ENCODE peak calls at places on chromosomes 7 and 10, in nine cellular contexts. One of them, this sample, is unnamed.

GRCh38 chr10:28054211-28054888 is 55.5 kb upstream of the ODAD2 start:
- DNase-seq in neural progenitor cell: no peak
- DNase-seq in pancreas: no peak
- DNase-seq in lung: no peak
- DNase-seq in H7: no peak
- DNase-seq in kidney: no peak
- DNase-seq in left lung: no peak
- DNase-seq in skeletal muscle cell: peak
- DNase-seq in tibial artery: peak
- DNase-seq in this sample: peak

GRCh38 chr10:62183442-62183841 is 85.2 kb downstream of the RTKN2 start:
- DNase-seq in neural progenitor cell: no peak
- DNase-seq in tibial artery: no peak
- DNase-seq in H7: no peak
- DNase-seq in kidney: no peak
- DNase-seq in skeletal muscle cell: no peak
- DNase-seq in lung: no peak
- DNase-seq in pancreas: no peak
- DNase-seq in left lung: no peak
- DNase-seq in this sample: no peak

GRCh38 chr7:99764478-99764877 is 19.5 kb downstream of the CYP3A4 start:
- DNase-seq in skeletal muscle cell: no peak
- DNase-seq in pancreas: no peak
- DNase-seq in kidney: no peak
- DNase-seq in H7: no peak
- DNase-seq in lung: no peak
- DNase-seq in left lung: no peak
- DNase-seq in neural progenitor cell: no peak
- DNase-seq in tibial artery: no peak
- DNase-seq in this sample: no peak

GRCh38 chr10:80133221-80133620 is 691 bp downstream of the PLAC9 start:
- DNase-seq in left lung: no peak
- DNase-seq in neural progenitor cell: no peak
- DNase-seq in skeletal muscle cell: no peak
- DNase-seq in H7: peak
- DNase-seq in tibial artery: peak
- DNase-seq in lung: no peak
- DNase-seq in kidney: no peak
- DNase-seq in pancreas: no peak
- DNase-seq in this sample: no peak

GRCh38 chr7:9200666-9201065 is 767.3 kb downstream of the NXPH1 start:
- DNase-seq in neural progenitor cell: no peak
- DNase-seq in lung: no peak
- DNase-seq in H7: no peak
- DNase-seq in left lung: no peak
- DNase-seq in pancreas: no peak
- DNase-seq in skeletal muscle cell: no peak
- DNase-seq in tibial artery: no peak
- DNase-seq in kidney: no peak
- DNase-seq in this sample: no peak

GRCh38 chr7:55200441-55200840 is 164.7 kb upstream of the LANCL2 start:
- DNase-seq in pancreas: no peak
- DNase-seq in left lung: no peak
- DNase-seq in H7: no peak
- DNase-seq in neural progenitor cell: no peak
- DNase-seq in lung: no peak
- DNase-seq in tibial artery: no peak
- DNase-seq in kidney: no peak
- DNase-seq in skeletal muscle cell: no peak
- DNase-seq in this sample: no peak

GRCh38 chr10:67098460-67098859 is 172.6 kb downstream of the LRRTM3 start:
- DNase-seq in lung: no peak
- DNase-seq in pancreas: no peak
- DNase-seq in left lung: no peak
- DNase-seq in tibial artery: no peak
- DNase-seq in H7: no peak
- DNase-seq in neural progenitor cell: peak
- DNase-seq in skeletal muscle cell: no peak
- DNase-seq in kidney: no peak
- DNase-seq in this sample: no peak

GRCh38 chr7:106178593-106179134 is 66.6 kb upstream of the SYPL1 start:
- DNase-seq in H7: no peak
- DNase-seq in pancreas: no peak
- DNase-seq in lung: no peak
- DNase-seq in left lung: no peak
- DNase-seq in skeletal muscle cell: peak
- DNase-seq in neural progenitor cell: no peak
- DNase-seq in kidney: no peak
- DNase-seq in tibial artery: no peak
- DNase-seq in this sample: no peak

GRCh38 chr7:94129443-94130140 is 125.4 kb upstream of the BET1 start:
- DNase-seq in pancreas: no peak
- DNase-seq in lung: no peak
- DNase-seq in neural progenitor cell: no peak
- DNase-seq in H7: no peak
- DNase-seq in tibial artery: no peak
- DNase-seq in left lung: no peak
- DNase-seq in kidney: no peak
- DNase-seq in skeletal muscle cell: peak
- DNase-seq in this sample: peak

GRCh38 chr10:83184641-83185040 is 954.7 kb upstream of the GHITM start:
- DNase-seq in skeletal muscle cell: no peak
- DNase-seq in tibial artery: no peak
- DNase-seq in pancreas: no peak
- DNase-seq in neural progenitor cell: no peak
- DNase-seq in kidney: no peak
- DNase-seq in lung: no peak
- DNase-seq in left lung: no peak
- DNase-seq in H7: no peak
- DNase-seq in this sample: no peak

GRCh38 chr10:121607310-121608055 is 9.2 kb upstream of the FGFR2 start:
- DNase-seq in H7: no peak
- DNase-seq in neural progenitor cell: no peak
- DNase-seq in pancreas: no peak
- DNase-seq in skeletal muscle cell: no peak
- DNase-seq in lung: no peak
- DNase-seq in left lung: no peak
- DNase-seq in tibial artery: no peak
- DNase-seq in kidney: no peak
- DNase-seq in this sample: no peak

GRCh38 chr10:121611431-121612159 is 13.4 kb upstream of the FGFR2 start:
- DNase-seq in tibial artery: no peak
- DNase-seq in neural progenitor cell: no peak
- DNase-seq in left lung: no peak
- DNase-seq in kidney: no peak
- DNase-seq in pancreas: no peak
- DNase-seq in skeletal muscle cell: no peak
- DNase-seq in lung: no peak
- DNase-seq in H7: no peak
- DNase-seq in this sample: no peak

GRCh38 chr10:121609426-121610380 is 11.5 kb upstream of the FGFR2 start:
- DNase-seq in skeletal muscle cell: no peak
- DNase-seq in left lung: no peak
- DNase-seq in neural progenitor cell: no peak
- DNase-seq in tibial artery: no peak
- DNase-seq in pancreas: no peak
- DNase-seq in lung: no peak
- DNase-seq in kidney: peak
- DNase-seq in H7: no peak
- DNase-seq in this sample: no peak

GRCh38 chr10:121610798-121611325 is 12.6 kb upstream of the FGFR2 start:
- DNase-seq in skeletal muscle cell: no peak
- DNase-seq in tibial artery: no peak
- DNase-seq in left lung: no peak
- DNase-seq in lung: no peak
- DNase-seq in kidney: no peak
- DNase-seq in pancreas: no peak
- DNase-seq in neural progenitor cell: no peak
- DNase-seq in H7: no peak
- DNase-seq in this sample: no peak

DNA sequence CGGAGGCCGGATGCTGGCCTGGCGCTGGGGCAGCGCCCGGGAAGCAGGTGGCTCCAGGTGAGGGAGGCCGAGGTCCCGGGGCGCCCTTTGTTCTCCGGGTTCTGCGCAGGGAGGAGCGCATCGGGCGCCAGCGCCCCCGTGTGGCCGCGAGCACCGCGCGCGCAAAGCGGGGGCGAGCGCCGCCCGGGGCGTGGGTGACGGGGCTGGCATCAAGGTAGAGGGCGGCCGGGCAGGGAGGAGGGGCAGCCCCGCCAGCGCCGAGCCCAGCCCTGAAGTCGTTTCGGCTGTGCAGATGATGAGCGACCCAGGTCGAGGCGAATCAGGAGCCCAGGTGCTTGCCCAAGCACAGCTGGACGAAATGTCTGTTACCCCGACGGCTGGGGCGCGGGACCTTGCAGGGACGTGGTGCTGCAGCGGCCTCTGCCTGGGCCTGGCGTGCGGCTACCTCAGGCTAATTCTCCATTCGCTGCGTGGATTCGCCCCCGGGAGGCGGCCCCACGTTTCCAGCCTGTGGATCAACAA is 10.5 kb upstream of the FGFR2 start:
- DNase-seq in left lung: peak
- DNase-seq in skeletal muscle cell: no peak
- DNase-seq in neural progenitor cell: peak
- DNase-seq in tibial artery: peak
- DNase-seq in H7: peak
- DNase-seq in kidney: peak
- DNase-seq in pancreas: peak
- DNase-seq in lung: peak
- DNase-seq in this sample: no peak
- H3K4me3 ChIP-seq in left lung: peak
- H3K4me3 ChIP-seq in skeletal muscle cell: peak
- H3K4me3 ChIP-seq in neural progenitor cell: peak
- H3K4me3 ChIP-seq in tibial artery: peak
- H3K4me3 ChIP-seq in H7: peak
- H3K4me3 ChIP-seq in kidney: peak
- H3K4me3 ChIP-seq in pancreas: no peak
- H3K4me3 ChIP-seq in lung: no peak
- H3K4me3 ChIP-seq in this sample: peak

GRCh38 chr10:96288151-96288621 is 16.0 kb upstream of the DNTT start:
- DNase-seq in pancreas: no peak
- DNase-seq in left lung: no peak
- DNase-seq in kidney: no peak
- DNase-seq in lung: no peak
- DNase-seq in skeletal muscle cell: no peak
- DNase-seq in neural progenitor cell: no peak
- DNase-seq in H7: no peak
- DNase-seq in tibial artery: no peak
- DNase-seq in this sample: no peak
- H3K4me3 ChIP-seq in pancreas: no peak
- H3K4me3 ChIP-seq in left lung: no peak
- H3K4me3 ChIP-seq in kidney: peak
- H3K4me3 ChIP-seq in lung: no peak
- H3K4me3 ChIP-seq in skeletal muscle cell: no peak
- H3K4me3 ChIP-seq in neural progenitor cell: no peak
- H3K4me3 ChIP-seq in H7: no peak
- H3K4me3 ChIP-seq in tibial artery: no peak
- H3K4me3 ChIP-seq in this sample: no peak

DNA sequence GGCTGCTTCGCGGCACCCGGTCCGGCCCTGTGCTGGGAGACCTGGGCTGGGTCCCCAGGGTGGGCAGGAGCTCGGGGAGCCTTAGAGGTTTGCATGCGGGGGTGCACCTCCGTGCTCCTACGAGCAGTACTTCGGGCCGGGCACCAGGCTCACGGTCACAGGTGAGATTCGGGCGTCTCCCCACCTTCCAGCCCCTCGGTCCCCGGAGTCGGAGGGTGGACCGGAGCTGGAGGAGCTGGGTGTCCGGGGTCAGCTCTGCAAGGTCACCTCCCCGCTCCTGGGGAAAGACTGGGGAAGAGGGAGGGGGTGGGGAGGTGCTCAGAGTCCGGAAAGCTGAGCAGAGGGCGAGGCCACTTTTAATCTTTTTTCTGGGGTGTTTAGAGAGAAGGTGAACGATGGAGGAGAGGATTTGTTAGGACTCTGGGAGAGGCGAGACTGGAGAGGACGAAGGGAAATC is 26.6 kb downstream of the PRSS2 start:
- DNase-seq in H7: peak
- DNase-seq in pancreas: no peak
- DNase-seq in tibial artery: no peak
- DNase-seq in lung: no peak
- DNase-seq in neural progenitor cell: peak
- DNase-seq in skeletal muscle cell: no peak
- DNase-seq in kidney: peak
- DNase-seq in left lung: no peak
- DNase-seq in this sample: no peak
- H3K4me3 ChIP-seq in H7: peak
- H3K4me3 ChIP-seq in pancreas: peak
- H3K4me3 ChIP-seq in tibial artery: peak
- H3K4me3 ChIP-seq in lung: peak
- H3K4me3 ChIP-seq in neural progenitor cell: peak
- H3K4me3 ChIP-seq in skeletal muscle cell: peak
- H3K4me3 ChIP-seq in kidney: peak
- H3K4me3 ChIP-seq in left lung: peak
- H3K4me3 ChIP-seq in this sample: no peak

DNA sequence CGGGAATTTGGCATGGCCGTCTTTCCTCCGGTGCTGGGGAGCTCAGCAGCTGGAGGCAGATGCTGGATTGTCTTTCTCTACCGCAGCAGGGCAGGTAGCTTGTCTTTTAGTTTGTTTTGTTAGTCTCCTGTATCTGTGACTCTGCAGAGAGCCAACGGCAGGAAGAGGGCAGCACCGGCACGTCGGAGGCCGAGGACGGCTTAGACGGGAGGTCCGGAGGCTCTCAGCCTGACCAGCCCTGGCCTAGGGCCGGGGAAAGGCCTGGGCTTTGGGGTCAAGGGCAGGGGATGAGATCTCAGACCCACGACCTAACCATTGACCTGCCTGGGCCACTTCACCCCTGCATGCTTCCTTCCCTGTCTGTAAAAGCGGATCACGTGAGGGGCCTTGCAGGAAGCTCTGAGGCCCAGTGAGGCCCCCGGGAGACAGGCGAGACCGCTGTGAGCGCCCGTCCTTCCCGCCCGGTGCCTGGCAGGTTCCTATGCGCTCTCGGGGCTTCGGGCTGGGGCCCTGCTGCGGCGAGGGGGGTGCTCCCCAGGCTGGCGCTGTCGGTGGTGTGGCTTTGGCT is 72.7 kb downstream of the LHPP start:
- DNase-seq in neural progenitor cell: peak
- DNase-seq in pancreas: no peak
- DNase-seq in H7: peak
- DNase-seq in left lung: peak
- DNase-seq in tibial artery: peak
- DNase-seq in skeletal muscle cell: no peak
- DNase-seq in lung: peak
- DNase-seq in kidney: peak
- DNase-seq in this sample: no peak
- H3K4me3 ChIP-seq in neural progenitor cell: no peak
- H3K4me3 ChIP-seq in pancreas: no peak
- H3K4me3 ChIP-seq in H7: no peak
- H3K4me3 ChIP-seq in left lung: no peak
- H3K4me3 ChIP-seq in tibial artery: no peak
- H3K4me3 ChIP-seq in skeletal muscle cell: no peak
- H3K4me3 ChIP-seq in lung: no peak
- H3K4me3 ChIP-seq in kidney: no peak
- H3K4me3 ChIP-seq in this sample: no peak

DNA sequence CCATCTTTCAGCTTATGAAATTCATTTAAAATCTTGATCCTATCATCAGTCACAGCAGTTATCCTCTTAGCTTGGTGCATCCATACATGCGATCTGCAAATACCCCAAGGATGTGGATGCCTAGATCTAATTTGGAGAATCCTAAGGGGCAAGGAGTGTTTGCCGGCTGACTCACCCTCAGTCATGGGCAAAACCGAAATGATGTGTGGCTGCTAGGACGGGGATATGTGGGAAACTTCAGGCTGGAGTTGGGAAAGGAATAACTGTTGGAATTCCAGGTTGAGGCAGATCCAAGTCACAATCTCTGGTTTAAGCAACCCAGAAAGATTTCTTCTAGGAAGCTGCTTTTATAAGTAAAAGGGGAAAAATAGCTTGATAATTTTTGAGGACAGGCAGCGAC is 19.7 kb upstream of the GOT1 start:
- DNase-seq in skeletal muscle cell: no peak
- DNase-seq in pancreas: no peak
- DNase-seq in lung: no peak
- DNase-seq in left lung: no peak
- DNase-seq in H7: no peak
- DNase-seq in neural progenitor cell: no peak
- DNase-seq in tibial artery: no peak
- DNase-seq in kidney: no peak
- DNase-seq in this sample: no peak
- H3K4me3 ChIP-seq in skeletal muscle cell: no peak
- H3K4me3 ChIP-seq in pancreas: no peak
- H3K4me3 ChIP-seq in lung: no peak
- H3K4me3 ChIP-seq in left lung: no peak
- H3K4me3 ChIP-seq in H7: no peak
- H3K4me3 ChIP-seq in neural progenitor cell: no peak
- H3K4me3 ChIP-seq in tibial artery: no peak
- H3K4me3 ChIP-seq in kidney: no peak
- H3K4me3 ChIP-seq in this sample: no peak